ENCODE peak calls at places on chromosome 11, in five cellular contexts. One of them, this sample, is unnamed.

GRCh38 chr11:126661051-126661450 is 305.6 kb downstream of the ST3GAL4 start:
- DNase-seq in uterus: no peak
- DNase-seq in CD8-positive, alpha-beta T cell: no peak
- DNase-seq in AG09309: no peak
- DNase-seq in upper lobe of right lung: no peak
- DNase-seq in this sample: no peak

GRCh38 chr11:129115652-129116585 is 76.2 kb downstream of the ARHGAP32 start:
- DNase-seq in uterus: no peak
- DNase-seq in CD8-positive, alpha-beta T cell: no peak
- DNase-seq in AG09309: no peak
- DNase-seq in upper lobe of right lung: no peak
- DNase-seq in this sample: peak; percentile 62

GRCh38 chr11:123054301-123055065 is 7.5 kb downstream of the HSPA8 start:
- DNase-seq in uterus: no peak
- DNase-seq in CD8-positive, alpha-beta T cell: no peak
- DNase-seq in AG09309: peak; percentile 28
- DNase-seq in upper lobe of right lung: no peak
- DNase-seq in this sample: peak; percentile 74

GRCh38 chr11:88626216-88626615 is 288.7 kb upstream of the CTSC start:
- DNase-seq in uterus: no peak
- DNase-seq in CD8-positive, alpha-beta T cell: no peak
- DNase-seq in AG09309: no peak
- DNase-seq in upper lobe of right lung: no peak
- DNase-seq in this sample: no peak

GRCh38 chr11:68099474-68100405 is 21.4 kb downstream of the CHKA start:
- DNase-seq in uterus: peak; percentile 53
- DNase-seq in CD8-positive, alpha-beta T cell: peak; percentile 62
- DNase-seq in AG09309: no peak
- DNase-seq in upper lobe of right lung: peak; percentile 77
- DNase-seq in this sample: peak; percentile 82

GRCh38 chr11:9516113-9516512 is 55.3 kb downstream of the ZNF143 start:
- DNase-seq in uterus: no peak
- DNase-seq in CD8-positive, alpha-beta T cell: no peak
- DNase-seq in AG09309: no peak
- DNase-seq in upper lobe of right lung: no peak
- DNase-seq in this sample: no peak

GRCh38 chr11:121321614-121322243 is 29.2 kb downstream of the SC5D start:
- DNase-seq in uterus: no peak
- DNase-seq in CD8-positive, alpha-beta T cell: peak; percentile 63
- DNase-seq in AG09309: no peak
- DNase-seq in upper lobe of right lung: no peak
- DNase-seq in this sample: peak; percentile 17

GRCh38 chr11:76637491-76638266 is 32.9 kb downstream of the LRRC32 start:
- DNase-seq in uterus: peak; percentile 65
- DNase-seq in CD8-positive, alpha-beta T cell: peak; percentile 40
- DNase-seq in AG09309: no peak
- DNase-seq in upper lobe of right lung: peak; percentile 75
- DNase-seq in this sample: no peak

GRCh38 chr11:96187779-96188624 is 155.0 kb downstream of the MAML2 start:
- DNase-seq in uterus: no peak
- DNase-seq in CD8-positive, alpha-beta T cell: no peak
- DNase-seq in AG09309: peak; percentile 59
- DNase-seq in upper lobe of right lung: no peak
- DNase-seq in this sample: peak; percentile 92

GRCh38 chr11:6647282-6647679 is 8.3 kb downstream of the DCHS1 start:
- DNase-seq in uterus: peak; percentile 67
- DNase-seq in CD8-positive, alpha-beta T cell: no peak
- DNase-seq in AG09309: no peak
- DNase-seq in upper lobe of right lung: no peak
- DNase-seq in this sample: peak; percentile 32

DNA sequence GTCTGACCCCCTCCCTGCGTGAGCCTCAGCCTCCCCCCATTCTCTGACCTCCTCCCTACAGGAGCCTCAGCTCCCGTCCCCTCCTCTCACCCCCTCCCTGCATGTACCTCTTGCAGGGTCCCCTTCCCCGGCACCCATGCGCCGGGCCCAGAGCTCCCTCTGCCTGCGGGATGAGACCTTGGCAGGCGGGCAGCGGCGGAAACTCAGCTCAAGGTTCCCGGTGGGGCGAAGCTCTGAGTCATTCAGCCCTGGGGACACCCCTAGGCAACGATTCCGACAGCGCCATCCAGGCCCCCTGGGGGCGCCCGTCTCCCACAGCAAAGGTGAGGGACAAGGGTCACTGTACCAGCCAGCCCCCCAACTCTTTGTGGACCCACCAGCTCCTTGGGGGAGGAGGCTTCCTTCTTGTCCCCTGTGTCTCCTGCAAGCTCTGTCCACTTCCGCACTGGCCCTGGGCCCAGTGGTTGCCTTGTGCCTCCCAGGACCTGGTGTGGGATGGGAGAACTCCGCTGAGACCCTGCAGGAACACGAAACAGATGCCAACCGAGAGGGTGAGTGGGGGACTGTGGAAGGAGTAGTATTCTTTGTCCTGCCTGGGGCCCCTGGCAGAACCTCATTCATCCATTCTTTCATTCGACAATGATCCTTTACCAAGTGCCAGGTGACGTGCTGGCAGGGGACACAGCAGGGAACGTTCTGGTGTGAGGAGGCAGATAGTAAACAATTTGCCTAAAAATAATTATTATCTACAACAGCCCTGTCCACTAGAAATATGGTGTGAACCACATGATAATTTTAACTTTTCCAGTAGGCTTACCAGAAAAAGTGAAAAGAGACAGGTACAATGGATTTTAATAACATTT is 3.7 kb upstream of the RPS6KA4 start:
- DNase-seq in uterus: peak; percentile 71
- DNase-seq in CD8-positive, alpha-beta T cell: peak; percentile 69
- DNase-seq in AG09309: no peak
- DNase-seq in upper lobe of right lung: peak; percentile 90
- DNase-seq in this sample: peak; percentile 81
- H3K4me3 ChIP-seq in uterus: no peak overlapping the region
- H3K4me3 ChIP-seq in CD8-positive, alpha-beta T cell: no peak overlapping the region
- H3K4me3 ChIP-seq in AG09309: no peak overlapping the region
- H3K4me3 ChIP-seq in upper lobe of right lung: peak overlapping the region; percentile 37
- H3K4me3 ChIP-seq in this sample: peak overlapping the region; percentile 6

GRCh38 chr11:72814831-72815618 is 814 bp downstream of the ATG16L2 start:
- DNase-seq in uterus: no peak
- DNase-seq in CD8-positive, alpha-beta T cell: peak; percentile 71
- DNase-seq in AG09309: no peak
- DNase-seq in upper lobe of right lung: peak; percentile 75
- DNase-seq in this sample: peak; percentile 68
- TF ChIP-seq CTCF in uterus: no peak
- TF ChIP-seq CTCF in CD8-positive, alpha-beta T cell: peak; percentile 20
- TF ChIP-seq CTCF in AG09309: peak; percentile 3
- TF ChIP-seq CTCF in upper lobe of right lung: no peak
- TF ChIP-seq CTCF in this sample: peak; percentile 7

DNA sequence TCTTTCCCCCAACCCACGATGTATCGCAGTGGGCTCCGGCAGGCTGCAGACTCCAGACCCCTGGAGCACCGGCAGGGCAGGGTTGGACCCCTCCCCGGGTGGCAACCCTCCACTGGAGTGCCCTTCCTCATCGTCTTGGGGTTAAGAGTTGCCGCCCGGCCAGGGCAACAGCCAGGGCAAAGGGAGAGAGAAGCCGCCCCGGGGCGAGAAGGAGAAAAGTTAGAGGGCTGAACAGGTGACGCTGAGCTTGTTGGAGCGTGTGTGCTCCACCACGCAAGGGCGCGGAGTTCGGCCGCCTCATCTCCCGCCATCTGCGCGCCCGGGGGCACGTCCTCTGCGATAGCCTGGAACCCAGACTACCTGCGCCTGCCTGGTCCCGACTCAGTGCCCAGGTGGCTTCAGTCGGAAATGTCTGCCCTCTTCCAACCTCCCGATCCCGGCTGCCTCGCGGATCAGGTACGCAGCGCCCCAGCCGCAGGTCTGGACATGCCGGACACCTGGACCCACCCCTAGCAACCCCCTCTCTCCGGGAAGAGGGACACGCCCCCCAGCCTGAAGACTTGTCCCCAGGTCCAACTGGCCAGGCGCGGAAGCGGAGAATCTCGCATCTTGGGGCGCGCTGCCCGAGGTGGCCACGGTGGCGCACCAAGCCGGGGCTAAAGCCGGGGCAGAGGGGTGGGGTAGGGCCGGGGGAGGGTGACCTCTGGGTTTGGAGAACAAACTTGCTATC is 1.1 kb downstream of the DSCAML1 start:
- DNase-seq in uterus: no peak
- DNase-seq in CD8-positive, alpha-beta T cell: no peak
- DNase-seq in AG09309: no peak
- DNase-seq in upper lobe of right lung: no peak
- DNase-seq in this sample: no peak
- H3K4me3 ChIP-seq in uterus: peak overlapping the region; percentile 5
- H3K4me3 ChIP-seq in CD8-positive, alpha-beta T cell: peak overlapping the region; percentile 39
- H3K4me3 ChIP-seq in AG09309: no peak overlapping the region
- H3K4me3 ChIP-seq in upper lobe of right lung: no peak overlapping the region
- H3K4me3 ChIP-seq in this sample: no peak overlapping the region

DNA sequence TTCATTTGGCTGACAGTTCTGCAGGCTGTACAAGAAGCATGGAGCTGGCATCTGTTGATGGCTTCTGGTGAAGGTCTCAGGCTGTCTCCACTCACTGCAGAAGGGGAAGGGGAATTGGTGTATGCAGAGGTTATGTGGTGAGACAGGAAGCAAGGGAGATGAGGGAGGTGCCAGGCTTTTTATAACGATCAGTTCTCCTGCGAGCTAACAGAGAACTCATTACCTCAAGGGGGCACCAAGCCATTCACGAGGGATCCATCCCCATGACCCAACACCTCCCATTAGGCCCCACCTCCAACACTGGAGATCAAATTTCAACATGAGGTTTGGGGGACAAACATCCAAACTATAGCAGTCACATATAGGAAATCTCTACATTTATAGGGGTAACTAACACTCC is 38.7 kb upstream of the E2F8 start:
- DNase-seq in uterus: no peak
- DNase-seq in CD8-positive, alpha-beta T cell: no peak
- DNase-seq in AG09309: no peak
- DNase-seq in upper lobe of right lung: no peak
- DNase-seq in this sample: no peak
- TF ChIP-seq CTCF in uterus: no peak
- TF ChIP-seq CTCF in CD8-positive, alpha-beta T cell: no peak
- TF ChIP-seq CTCF in AG09309: no peak
- TF ChIP-seq CTCF in upper lobe of right lung: no peak
- TF ChIP-seq CTCF in this sample: no peak

GRCh38 chr11:107858217-107859070 is at the start of gene SLC35F2:
- DNase-seq in uterus: no peak
- DNase-seq in CD8-positive, alpha-beta T cell: peak; percentile 76
- DNase-seq in AG09309: no peak
- DNase-seq in upper lobe of right lung: peak; percentile 85
- DNase-seq in this sample: peak; percentile 61

GRCh38 chr11:107856981-107857517 is 1.5 kb downstream of the SLC35F2 start:
- DNase-seq in uterus: no peak
- DNase-seq in CD8-positive, alpha-beta T cell: no peak
- DNase-seq in AG09309: no peak
- DNase-seq in upper lobe of right lung: no peak
- DNase-seq in this sample: no peak

GRCh38 chr11:107857550-107858216 is 904 bp downstream of the SLC35F2 start:
- DNase-seq in uterus: no peak
- DNase-seq in CD8-positive, alpha-beta T cell: peak; percentile 48
- DNase-seq in AG09309: no peak
- DNase-seq in upper lobe of right lung: peak; percentile 69
- DNase-seq in this sample: peak; percentile 32

GRCh38 chr11:107859459-107860239 is 1.1 kb upstream of the SLC35F2 start:
- DNase-seq in uterus: no peak
- DNase-seq in CD8-positive, alpha-beta T cell: peak; percentile 51
- DNase-seq in AG09309: no peak
- DNase-seq in upper lobe of right lung: no peak
- DNase-seq in this sample: no peak

DNA sequence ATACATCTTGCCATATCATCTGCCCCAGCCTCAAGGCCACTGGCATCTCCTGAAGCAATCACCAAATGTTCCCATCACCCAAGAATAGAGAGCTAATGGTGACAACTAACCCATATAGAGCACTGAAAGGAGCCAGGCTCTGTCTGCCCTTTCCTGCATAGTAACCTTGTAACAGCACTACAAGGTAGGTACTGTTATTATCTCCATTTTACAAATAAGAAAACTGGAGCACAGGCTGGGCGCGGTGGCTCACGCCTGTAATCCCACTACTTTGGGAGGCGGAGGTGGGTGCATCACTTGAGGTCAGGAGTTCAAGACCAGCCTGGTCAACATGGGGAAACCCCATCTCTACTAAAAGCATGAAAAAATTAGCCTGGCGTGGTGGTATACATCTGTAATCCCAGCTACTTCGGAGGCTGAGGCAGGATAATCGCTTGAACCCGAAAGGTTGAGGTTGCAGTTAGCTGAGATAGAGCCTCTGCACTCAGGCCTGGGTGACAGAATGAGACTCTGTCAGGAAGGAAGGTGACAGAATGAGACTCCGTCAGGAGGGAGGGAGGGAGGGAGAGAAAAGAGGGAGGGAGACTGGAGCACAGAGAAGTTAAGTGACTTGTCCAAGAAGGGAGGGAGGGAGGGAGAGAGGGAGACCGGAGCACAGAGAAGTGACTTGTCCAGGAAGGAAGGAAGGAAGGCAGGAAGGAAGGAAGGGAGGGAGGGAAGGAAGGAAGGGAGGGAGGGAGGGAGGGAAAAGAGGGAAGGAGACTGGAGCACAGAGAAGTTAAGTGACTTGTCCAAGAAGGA is 2.2 kb downstream of the SLC35F2 start:
- DNase-seq in uterus: no peak
- DNase-seq in CD8-positive, alpha-beta T cell: no peak
- DNase-seq in AG09309: no peak
- DNase-seq in upper lobe of right lung: no peak
- DNase-seq in this sample: no peak
- H3K4me3 ChIP-seq in uterus: no peak overlapping the region
- H3K4me3 ChIP-seq in CD8-positive, alpha-beta T cell: no peak overlapping the region
- H3K4me3 ChIP-seq in AG09309: no peak overlapping the region
- H3K4me3 ChIP-seq in upper lobe of right lung: no peak overlapping the region
- H3K4me3 ChIP-seq in this sample: no peak overlapping the region

DNA sequence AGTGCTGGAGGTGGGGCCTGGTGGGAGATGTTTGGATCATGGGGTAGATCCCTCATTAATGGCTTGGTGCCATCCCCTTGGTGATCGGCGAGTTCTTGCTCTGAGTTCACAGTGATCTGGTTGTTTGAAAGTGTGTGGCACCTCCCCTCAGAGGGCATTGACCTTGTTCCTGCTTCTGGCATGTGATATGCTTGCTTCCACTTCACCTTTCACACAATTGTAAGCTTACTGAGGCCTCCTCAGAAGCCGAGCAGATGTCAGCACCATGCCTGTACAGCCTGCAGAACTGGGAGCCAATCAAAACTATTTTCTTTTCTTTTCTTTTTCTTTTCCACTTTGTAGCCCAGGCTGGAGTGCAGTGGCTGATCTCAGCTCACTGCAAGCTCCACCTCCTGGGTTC is 11.0 kb upstream of the CATSPER1 start:
- DNase-seq in uterus: no peak
- DNase-seq in CD8-positive, alpha-beta T cell: no peak
- DNase-seq in AG09309: no peak
- DNase-seq in upper lobe of right lung: no peak
- DNase-seq in this sample: no peak
- TF ChIP-seq CTCF in uterus: no peak
- TF ChIP-seq CTCF in CD8-positive, alpha-beta T cell: no peak
- TF ChIP-seq CTCF in AG09309: no peak
- TF ChIP-seq CTCF in upper lobe of right lung: no peak
- TF ChIP-seq CTCF in this sample: no peak

This sample was measured in astrocyte of the spinal cord.